ENCODE peak calls at places on chromosome 19, in nine cellular contexts. One of them, this sample, is unnamed.
A peak's percentile ranks its signal among the peaks of the same experiment; 100 is the strongest.

GRCh38 chr19:17929056-17929455 is 3.8 kb upstream of the CCDC124 start:
- DNase-seq in suprapubic skin: no peak
- DNase-seq in K562: no peak
- DNase-seq in breast epithelium: no peak
- DNase-seq in transverse colon: no peak
- DNase-seq in sigmoid colon: no peak
- DNase-seq in endothelial cell of umbilical vein: no peak
- DNase-seq in HCT116: no peak
- DNase-seq in HepG2: no peak
- DNase-seq in this sample: no peak

GRCh38 chr19:27906081-27906480 is 1306.9 kb downstream of the UQCRFS1 start:
- DNase-seq in suprapubic skin: no peak
- DNase-seq in K562: no peak
- DNase-seq in breast epithelium: peak; percentile 23
- DNase-seq in transverse colon: no peak
- DNase-seq in sigmoid colon: no peak
- DNase-seq in endothelial cell of umbilical vein: no peak
- DNase-seq in HCT116: no peak
- DNase-seq in HepG2: no peak
- DNase-seq in this sample: no peak

GRCh38 chr19:7605490-7606222 is 10.0 kb downstream of the CAMSAP3 start:
- DNase-seq in suprapubic skin: no peak
- DNase-seq in K562: peak; percentile 98
- DNase-seq in breast epithelium: no peak
- DNase-seq in transverse colon: no peak
- DNase-seq in sigmoid colon: no peak
- DNase-seq in endothelial cell of umbilical vein: peak; percentile 29
- DNase-seq in HCT116: peak; percentile 79
- DNase-seq in HepG2: peak; percentile 57
- DNase-seq in this sample: no peak

GRCh38 chr19:56132316-56132822 is 8.7 kb upstream of the ZNF444 start:
- DNase-seq in suprapubic skin: no peak
- DNase-seq in K562: no peak
- DNase-seq in breast epithelium: no peak
- DNase-seq in transverse colon: no peak
- DNase-seq in sigmoid colon: no peak
- DNase-seq in endothelial cell of umbilical vein: no peak
- DNase-seq in HCT116: no peak
- DNase-seq in HepG2: peak; percentile 50
- DNase-seq in this sample: no peak

GRCh38 chr19:41096353-41096752 is 8.1 kb downstream of the CYP2A13 start:
- DNase-seq in suprapubic skin: no peak
- DNase-seq in K562: no peak
- DNase-seq in breast epithelium: no peak
- DNase-seq in transverse colon: no peak
- DNase-seq in sigmoid colon: no peak
- DNase-seq in endothelial cell of umbilical vein: no peak
- DNase-seq in HCT116: no peak
- DNase-seq in HepG2: no peak
- DNase-seq in this sample: no peak

GRCh38 chr19:10812196-10812595 is 23.8 kb downstream of the TMED1 start:
- DNase-seq in suprapubic skin: no peak
- DNase-seq in K562: peak; percentile 40
- DNase-seq in breast epithelium: no peak
- DNase-seq in transverse colon: no peak
- DNase-seq in sigmoid colon: no peak
- DNase-seq in endothelial cell of umbilical vein: no peak
- DNase-seq in HCT116: no peak
- DNase-seq in HepG2: no peak
- DNase-seq in this sample: no peak

GRCh38 chr19:6362351-6362801 is 1.0 kb downstream of the CLPP start:
- DNase-seq in suprapubic skin: no peak
- DNase-seq in K562: no peak
- DNase-seq in breast epithelium: no peak
- DNase-seq in transverse colon: no peak
- DNase-seq in sigmoid colon: no peak
- DNase-seq in endothelial cell of umbilical vein: no peak
- DNase-seq in HCT116: no peak
- DNase-seq in HepG2: no peak
- DNase-seq in this sample: no peak

GRCh38 chr19:49931293-49932040 is 2.2 kb upstream of the NUP62 start:
- DNase-seq in suprapubic skin: no peak
- DNase-seq in K562: no peak
- DNase-seq in breast epithelium: no peak
- DNase-seq in transverse colon: no peak
- DNase-seq in sigmoid colon: no peak
- DNase-seq in endothelial cell of umbilical vein: no peak
- DNase-seq in HCT116: no peak
- DNase-seq in HepG2: no peak
- DNase-seq in this sample: no peak

GRCh38 chr19:14088634-14089411 is 1.7 kb downstream of the SAMD1 start:
- DNase-seq in suprapubic skin: no peak
- DNase-seq in K562: no peak
- DNase-seq in breast epithelium: no peak
- DNase-seq in transverse colon: no peak
- DNase-seq in sigmoid colon: no peak
- DNase-seq in endothelial cell of umbilical vein: no peak
- DNase-seq in HCT116: no peak
- DNase-seq in HepG2: no peak
- DNase-seq in this sample: no peak

GRCh38 chr19:16628183-16628983 is at the start of gene MED26:
- DNase-seq in suprapubic skin: peak; percentile 97
- DNase-seq in K562: peak; percentile 96
- DNase-seq in breast epithelium: peak; percentile 92
- DNase-seq in transverse colon: peak; percentile 97
- DNase-seq in sigmoid colon: peak; percentile 97
- DNase-seq in endothelial cell of umbilical vein: peak; percentile 94
- DNase-seq in HCT116: peak; percentile 78
- DNase-seq in HepG2: peak; percentile 86
- DNase-seq in this sample: peak; percentile 96

GRCh38 chr19:30022659-30023058 is 80.6 kb downstream of the URI1 start:
- DNase-seq in suprapubic skin: no peak
- DNase-seq in K562: no peak
- DNase-seq in breast epithelium: no peak
- DNase-seq in transverse colon: no peak
- DNase-seq in sigmoid colon: no peak
- DNase-seq in endothelial cell of umbilical vein: no peak
- DNase-seq in HCT116: no peak
- DNase-seq in HepG2: no peak
- DNase-seq in this sample: no peak

GRCh38 chr19:57302020-57302465 is 18.2 kb upstream of the ZNF543 start:
- DNase-seq in suprapubic skin: no peak
- DNase-seq in K562: no peak
- DNase-seq in breast epithelium: peak; percentile 78
- DNase-seq in transverse colon: no peak
- DNase-seq in sigmoid colon: no peak
- DNase-seq in endothelial cell of umbilical vein: no peak
- DNase-seq in HCT116: no peak
- DNase-seq in HepG2: no peak
- DNase-seq in this sample: no peak

GRCh38 chr19:37964109-37964508 is 57.1 kb downstream of the SIPA1L3 start:
- DNase-seq in suprapubic skin: no peak
- DNase-seq in K562: no peak
- DNase-seq in breast epithelium: no peak
- DNase-seq in transverse colon: no peak
- DNase-seq in sigmoid colon: no peak
- DNase-seq in endothelial cell of umbilical vein: no peak
- DNase-seq in HCT116: no peak
- DNase-seq in HepG2: no peak
- DNase-seq in this sample: no peak

GRCh38 chr19:12034196-12034595 is 1.3 kb downstream of the ZNF433 start:
- DNase-seq in suprapubic skin: no peak
- DNase-seq in K562: no peak
- DNase-seq in breast epithelium: no peak
- DNase-seq in transverse colon: no peak
- DNase-seq in sigmoid colon: no peak
- DNase-seq in endothelial cell of umbilical vein: no peak
- DNase-seq in HCT116: no peak
- DNase-seq in HepG2: no peak
- DNase-seq in this sample: no peak
- H3K4me3 ChIP-seq in suprapubic skin: peak overlapping the region; percentile 83
- H3K4me3 ChIP-seq in K562: peak overlapping the region; percentile 53
- H3K4me3 ChIP-seq in breast epithelium: peak overlapping the region; percentile 83
- H3K4me3 ChIP-seq in transverse colon: no peak overlapping the region
- H3K4me3 ChIP-seq in sigmoid colon: peak overlapping the region; percentile 85
- H3K4me3 ChIP-seq in endothelial cell of umbilical vein: no peak overlapping the region
- H3K4me3 ChIP-seq in HCT116: no peak overlapping the region
- H3K4me3 ChIP-seq in HepG2: peak overlapping the region; percentile 89
- H3K4me3 ChIP-seq in this sample: no peak overlapping the region

GRCh38 chr19:42279148-42279901 is 10.3 kb downstream of the CIC start:
- DNase-seq in suprapubic skin: no peak
- DNase-seq in K562: peak; percentile 9
- DNase-seq in breast epithelium: no peak
- DNase-seq in transverse colon: no peak
- DNase-seq in sigmoid colon: peak; percentile 72
- DNase-seq in endothelial cell of umbilical vein: no peak
- DNase-seq in HCT116: no peak
- DNase-seq in HepG2: no peak
- DNase-seq in this sample: no peak

GRCh38 chr19:42281175-42282035 is 12.4 kb downstream of the CIC start:
- DNase-seq in suprapubic skin: peak; percentile 89
- DNase-seq in K562: peak; percentile 74
- DNase-seq in breast epithelium: peak; percentile 83
- DNase-seq in transverse colon: peak; percentile 47
- DNase-seq in sigmoid colon: peak; percentile 85
- DNase-seq in endothelial cell of umbilical vein: peak; percentile 72
- DNase-seq in HCT116: no peak
- DNase-seq in HepG2: peak; percentile 76
- DNase-seq in this sample: no peak

GRCh38 chr19:42280761-42281174 is 11.7 kb downstream of the CIC start:
- DNase-seq in suprapubic skin: no peak
- DNase-seq in K562: peak; percentile 67
- DNase-seq in breast epithelium: no peak
- DNase-seq in transverse colon: peak; percentile 49
- DNase-seq in sigmoid colon: no peak
- DNase-seq in endothelial cell of umbilical vein: peak; percentile 39
- DNase-seq in HCT116: no peak
- DNase-seq in HepG2: no peak
- DNase-seq in this sample: no peak

GRCh38 chr19:42277821-42278809 is 9.1 kb downstream of the CIC start:
- DNase-seq in suprapubic skin: peak; percentile 75
- DNase-seq in K562: no peak
- DNase-seq in breast epithelium: peak; percentile 91
- DNase-seq in transverse colon: no peak
- DNase-seq in sigmoid colon: peak; percentile 72
- DNase-seq in endothelial cell of umbilical vein: peak; percentile 71
- DNase-seq in HCT116: no peak
- DNase-seq in HepG2: no peak
- DNase-seq in this sample: no peak

DNA sequence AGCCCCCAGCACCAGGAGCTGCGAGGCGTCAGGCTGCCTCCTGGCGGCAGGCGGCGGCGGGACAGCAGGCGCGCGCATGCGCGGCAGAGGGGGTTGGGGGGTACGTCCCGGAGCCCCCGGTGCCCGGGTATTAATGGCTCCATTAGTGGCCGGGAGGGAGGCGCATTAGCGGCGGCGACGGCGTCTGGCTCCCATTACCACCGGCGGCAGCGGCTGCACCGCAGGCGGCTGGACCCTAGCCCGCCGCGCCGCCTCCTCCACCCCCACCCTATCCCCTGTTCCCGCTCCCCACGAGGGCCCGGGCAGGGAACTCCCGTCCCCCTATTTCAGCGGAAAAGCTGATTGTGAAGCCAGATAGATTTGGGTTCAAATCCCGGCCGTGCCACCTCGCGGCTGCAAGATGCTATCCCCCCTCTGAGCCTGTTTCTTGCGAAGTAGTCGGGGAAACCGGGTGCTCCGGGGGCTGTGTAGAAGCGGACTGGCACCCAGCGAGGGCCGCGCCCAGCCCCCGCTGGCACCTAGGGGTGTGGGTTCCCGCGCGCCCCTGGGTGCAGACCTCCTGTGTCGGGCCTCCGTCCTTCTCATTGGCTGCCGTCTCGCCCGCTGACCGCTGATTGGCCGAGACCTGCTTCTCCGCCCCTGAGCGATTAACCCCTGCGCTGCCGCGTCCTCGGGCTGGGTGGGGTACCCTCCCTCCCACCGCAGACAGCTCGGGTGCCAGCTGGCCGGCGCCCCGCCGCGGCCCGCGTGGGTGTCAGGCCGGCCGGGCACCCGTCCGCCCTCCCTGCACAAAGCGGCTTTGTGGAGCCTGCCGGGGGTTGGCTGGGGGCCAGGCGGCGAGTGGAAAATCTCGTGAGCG is 11.1 kb downstream of the CIC start:
- DNase-seq in suprapubic skin: peak; percentile 96
- DNase-seq in K562: peak; percentile 95
- DNase-seq in breast epithelium: peak; percentile 91
- DNase-seq in transverse colon: peak; percentile 89
- DNase-seq in sigmoid colon: peak; percentile 98
- DNase-seq in endothelial cell of umbilical vein: peak; percentile 84
- DNase-seq in HCT116: peak; percentile 77
- DNase-seq in HepG2: peak; percentile 79
- DNase-seq in this sample: peak; percentile 88
- TF ChIP-seq POLR2A in suprapubic skin: no peak
- TF ChIP-seq POLR2A in K562: peak; percentile 70
- TF ChIP-seq POLR2A in breast epithelium: no peak
- TF ChIP-seq POLR2A in transverse colon: no peak
- TF ChIP-seq POLR2A in sigmoid colon: peak; percentile 11
- TF ChIP-seq POLR2A in endothelial cell of umbilical vein: peak; percentile 69
- TF ChIP-seq POLR2A in HCT116: peak; percentile 57
- TF ChIP-seq POLR2A in HepG2: no peak
- TF ChIP-seq POLR2A in this sample: no peak

DNA sequence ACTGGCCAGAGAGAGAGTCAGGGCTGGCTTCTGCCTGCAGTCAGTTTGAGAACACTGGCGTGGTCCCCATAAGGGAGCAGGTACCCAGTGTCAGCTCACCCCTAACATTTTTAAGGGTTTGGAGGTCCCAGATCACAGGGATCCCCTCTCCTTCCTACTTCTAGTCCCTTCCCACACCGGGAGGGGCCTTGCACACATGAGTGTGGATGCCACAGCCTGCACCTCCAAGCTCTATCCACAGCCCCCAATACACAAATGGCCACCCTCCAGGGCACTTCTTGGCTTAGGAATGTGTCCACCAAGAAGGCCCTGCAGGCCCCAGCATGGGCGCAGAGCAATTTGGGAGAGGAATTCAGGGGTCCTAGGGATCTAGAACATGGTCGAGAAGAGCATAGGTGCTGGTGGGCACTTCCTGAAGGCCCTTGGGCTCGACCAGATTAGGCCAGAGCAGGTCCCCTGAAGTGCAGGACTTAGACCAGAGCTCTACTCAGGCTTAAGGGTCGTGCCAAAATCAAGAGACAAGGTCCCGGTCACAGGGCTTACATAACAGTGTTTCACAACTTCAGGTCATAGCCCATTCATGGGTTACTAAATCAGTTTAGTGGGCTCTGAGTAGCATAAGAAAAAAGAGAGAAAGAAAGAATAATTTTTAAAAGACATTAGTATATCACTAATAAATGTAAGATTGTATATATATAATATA is 16.0 kb downstream of the FXYD5 start:
- DNase-seq in suprapubic skin: no peak
- DNase-seq in K562: no peak
- DNase-seq in breast epithelium: no peak
- DNase-seq in transverse colon: no peak
- DNase-seq in sigmoid colon: peak; percentile 54
- DNase-seq in endothelial cell of umbilical vein: no peak
- DNase-seq in HCT116: no peak
- DNase-seq in HepG2: no peak
- DNase-seq in this sample: no peak
- TF ChIP-seq POLR2AphosphoS5 in suprapubic skin: no peak
- TF ChIP-seq POLR2AphosphoS5 in K562: no peak
- TF ChIP-seq POLR2AphosphoS5 in breast epithelium: no peak
- TF ChIP-seq POLR2AphosphoS5 in transverse colon: no peak
- TF ChIP-seq POLR2AphosphoS5 in sigmoid colon: no peak
- TF ChIP-seq POLR2AphosphoS5 in endothelial cell of umbilical vein: no peak
- TF ChIP-seq POLR2AphosphoS5 in HCT116: peak; percentile 57
- TF ChIP-seq POLR2AphosphoS5 in HepG2: no peak
- TF ChIP-seq POLR2AphosphoS5 in this sample: no peak

GRCh38 chr19:52197964-52198363 is 8.1 kb downstream of the PPP2R1A start:
- DNase-seq in suprapubic skin: no peak
- DNase-seq in K562: no peak
- DNase-seq in breast epithelium: no peak
- DNase-seq in transverse colon: no peak
- DNase-seq in sigmoid colon: no peak
- DNase-seq in endothelial cell of umbilical vein: no peak
- DNase-seq in HCT116: no peak
- DNase-seq in HepG2: no peak
- DNase-seq in this sample: no peak
- H3K4me3 ChIP-seq in suprapubic skin: no peak overlapping the region
- H3K4me3 ChIP-seq in K562: no peak overlapping the region
- H3K4me3 ChIP-seq in breast epithelium: no peak overlapping the region
- H3K4me3 ChIP-seq in transverse colon: no peak overlapping the region
- H3K4me3 ChIP-seq in sigmoid colon: no peak overlapping the region
- H3K4me3 ChIP-seq in endothelial cell of umbilical vein: no peak overlapping the region
- H3K4me3 ChIP-seq in HCT116: no peak overlapping the region
- H3K4me3 ChIP-seq in HepG2: no peak overlapping the region
- H3K4me3 ChIP-seq in this sample: no peak overlapping the region

This sample was measured in stomach.